ENCODE peak calls at places on chromosomes 12 and 14, in four cellular contexts. X, F, W and R are unnamed samples.

GRCh38 chr12:96774501-96775256 is 132.4 kb upstream of the NEDD1 start:
- DNase-seq in X (no peak), F (no peak), W (peak; percentile 75), R (no peak)

GRCh38 chr12:105978276-105978675 is 160.5 kb downstream of the NUAK1 start:
- DNase-seq in X (no peak), F (no peak), W (no peak), R (no peak)

GRCh38 chr14:46920542-46920941 is 269.0 kb upstream of the RPL10L start:
- DNase-seq in W (no peak), F (no peak), X (no peak), R (no peak)

GRCh38 chr14:59582161-59582560 is 5.5 kb upstream of the CCDC175 start:
- DNase-seq in W (no peak), X (no peak), F (no peak), R (no peak)

GRCh38 chr12:77615331-77615730 is 215.4 kb upstream of the NAV3 start:
- DNase-seq in F (no peak), X (no peak), W (peak; percentile 3), R (no peak)

GRCh38 chr14:22976620-22977433 is 5.5 kb downstream of the AJUBA start:
- DNase-seq in X (peak; percentile 48), F (peak; percentile 31), W (peak; percentile 83), R (no peak)

GRCh38 chr12:107131832-107132616 is 38.7 kb upstream of the CRY1 start:
- DNase-seq in X (no peak), F (no peak), W (peak; percentile 72), R (no peak)

GRCh38 chr12:24850486-24850885 is 98.4 kb downstream of the BCAT1 start:
- DNase-seq in F (no peak), W (no peak), X (no peak), R (no peak)

GRCh38 chr12:131452444-131452860 is 258.4 kb upstream of the SFSWAP start:
- DNase-seq in X (peak; percentile 18), W (peak; percentile 59), F (no peak), R (no peak)

GRCh38 chr12:78888583-78888982 is 24.0 kb downstream of the SYT1 start:
- DNase-seq in X (no peak), F (no peak), W (peak; percentile 59), R (no peak)

GRCh38 chr14:91453744-91454143 is 36.1 kb upstream of the CCDC88C start:
- DNase-seq in W (no peak), X (peak; percentile 32), F (peak; percentile 17), R (no peak)

GRCh38 chr12:95385646-95386045 is 88.3 kb upstream of the METAP2 start:
- DNase-seq in F (no peak), W (no peak), X (no peak), R (no peak)

GRCh38 chr14:101082036-101082435 is 178.5 kb upstream of the RTL1 start:
- DNase-seq in F (no peak), W (no peak), X (peak; percentile 19), R (no peak)

GRCh38 chr12:49883065-49883464 is 20.6 kb downstream of the FAIM2 start:
- DNase-seq in F (no peak), W (no peak), X (no peak), R (no peak)

GRCh38 chr12:16344269-16344668 is 3.2 kb upstream of the MGST1 start:
- DNase-seq in W (no peak), X (no peak), F (no peak), R (no peak)

GRCh38 chr12:109102491-109102890 is 5.1 kb downstream of the UNG start:
- DNase-seq in X (no peak), W (no peak), F (no peak), R (no peak)

GRCh38 chr12:50088577-50089335 is 3.6 kb downstream of the SMARCD1 start:
- DNase-seq in X (peak; percentile 68), F (peak; percentile 70), W (peak; percentile 80), R (no peak)

GRCh38 chr14:34051966-34052657 is 101.2 kb upstream of the EGLN3 start:
- DNase-seq in W (peak; percentile 89), F (peak; percentile 59), X (no peak), R (no peak)

GRCh38 chr12:19435831-19436497 is 3.3 kb upstream of the AEBP2 start:
- DNase-seq in X (no peak), W (no peak), F (no peak), R (no peak)

GRCh38 chr12:25249951-25250738 is 584 bp downstream of the KRAS start:
- DNase-seq in W (peak; percentile 32), F (peak; percentile 69), X (peak; percentile 62), R (peak; percentile 46)

GRCh38 chr14:101458536-101459391 is 102.5 kb upstream of the DIO3 start:
- DNase-seq in F (no peak), X (peak; percentile 17), W (no peak), R (no peak)

GRCh38 chr12:77535734-77536133 is 295.0 kb upstream of the NAV3 start:
- DNase-seq in W (no peak), F (no peak), X (no peak), R (no peak)

GRCh38 chr14:101884537-101885253 is 79.7 kb upstream of the DYNC1H1 start:
- DNase-seq in X (no peak), F (no peak), W (no peak), R (no peak)

GRCh38 chr14:55579724-55580400 is at the start of gene KTN1:
- DNase-seq in X (peak; percentile 86), F (peak; percentile 89), W (peak; percentile 84), R (peak; percentile 76)

GRCh38 chr14:104597576-104597975 is 7.0 kb downstream of the TMEM179 start:
- DNase-seq in X (no peak), F (no peak), W (no peak), R (peak; percentile 22)

GRCh38 chr12:6533653-6534157 is 612 bp upstream of the GAPDH start:
- DNase-seq in X (peak; percentile 54), F (peak; percentile 68), W (peak; percentile 95), R (peak; percentile 71)

GRCh38 chr14:55053500-55053899 is 2.1 kb downstream of the MAPK1IP1L start:
- DNase-seq in X (no peak), W (no peak), F (no peak), R (no peak)

GRCh38 chr12:65121049-65121955 is at the start of gene WIF1:
- DNase-seq in X (peak; percentile 45), F (peak; percentile 19), W (peak; percentile 29), R (peak; percentile 10)

GRCh38 chr14:95953111-95953724 is 76.6 kb downstream of the TUNAR start:
- DNase-seq in W (no peak), F (no peak), X (no peak), R (no peak)

GRCh38 chr12:13250416-13250815 is 53.9 kb downstream of the EMP1 start:
- DNase-seq in W (peak; percentile 33), F (no peak), X (no peak), R (no peak)

GRCh38 chr12:58602179-58602578 is 318.1 kb downstream of the LRIG3 start:
- DNase-seq in W (no peak), F (no peak), X (no peak), R (no peak)

DNA sequence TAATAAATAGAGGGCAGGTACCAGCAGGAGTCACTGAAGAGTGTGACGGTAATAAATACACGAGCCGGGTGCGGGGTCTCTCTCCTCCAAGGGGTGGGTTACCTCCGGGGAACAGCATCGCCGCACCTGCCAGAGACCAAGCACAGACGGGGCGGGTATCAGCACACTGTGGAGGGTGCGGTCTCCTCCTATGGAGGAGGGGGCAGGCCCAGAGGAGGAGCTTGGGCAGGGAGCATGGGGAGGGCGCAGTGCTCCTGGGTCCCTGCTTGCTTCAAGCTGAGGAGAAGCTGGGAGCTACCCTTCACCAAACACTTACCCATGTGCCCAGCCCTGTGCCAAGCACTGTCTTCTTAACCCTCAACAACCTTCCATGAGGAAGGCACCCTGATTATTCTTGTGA is 12.8 kb downstream of the PGF start:
- DNase-seq in F (no peak), X (no peak), W (no peak), R (no peak)
- TF ChIP-seq POLR2A in F (no peak), X (no peak), W (no peak), R (peak; percentile 19)

DNA sequence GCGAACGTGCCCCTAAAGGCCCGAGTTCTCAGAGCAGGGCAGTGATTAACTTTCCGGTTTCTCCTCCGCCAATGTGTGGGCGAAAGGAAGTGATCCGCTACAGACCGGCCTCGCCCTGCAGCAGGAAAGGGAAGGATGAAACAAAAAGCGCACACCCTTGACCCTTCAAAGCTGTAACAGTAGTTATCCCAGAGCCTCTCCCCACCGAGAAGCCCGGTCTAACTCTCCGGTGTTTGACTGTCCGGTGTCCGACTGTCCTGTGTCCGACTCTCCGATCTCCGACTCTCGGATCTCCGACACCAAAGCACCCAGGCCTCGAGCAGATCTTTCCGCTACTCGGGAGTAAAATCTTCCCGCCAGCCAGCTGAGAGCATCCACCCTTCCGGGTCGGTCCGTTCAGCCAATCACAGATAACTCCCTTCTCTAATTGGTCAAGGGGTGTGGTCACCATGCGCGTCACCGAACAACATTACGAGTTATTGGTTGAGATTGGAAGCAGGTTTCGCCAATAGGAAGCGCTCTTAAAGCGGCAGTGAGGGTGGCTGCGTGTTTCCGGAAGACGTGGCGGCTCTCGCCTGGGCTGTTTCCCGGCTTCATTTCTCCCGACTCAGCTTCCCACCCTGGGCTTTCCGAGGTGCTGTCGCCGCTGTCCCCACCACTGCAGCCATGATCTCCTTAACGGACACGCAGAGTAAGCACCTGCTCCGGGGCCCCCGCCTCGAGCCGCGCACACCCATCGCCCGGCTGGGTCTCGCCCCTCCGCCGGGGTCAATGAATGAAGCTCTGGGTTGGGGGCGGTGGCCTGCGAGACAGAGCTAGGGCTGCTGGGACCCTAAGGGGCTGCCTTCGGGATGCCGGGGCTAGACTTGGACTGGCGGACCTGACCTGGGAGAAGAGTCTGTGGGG is at the start of the genes GOLT1B and RECQL:
- DNase-seq in F (peak; percentile 95), W (peak; percentile 99), X (peak; percentile 93), R (peak; percentile 58)
- TF ChIP-seq POLR2A in F (peak; percentile 67), W (peak; percentile 46), X (peak; percentile 9), R (peak; percentile 90)

GRCh38 chr12:132955933-132956725 is at the start of gene ZNF605:
- DNase-seq in W (peak; percentile 92), X (peak; percentile 87), F (peak; percentile 87), R (peak; percentile 93)
- TF ChIP-seq POLR2A in W (peak; percentile 50), X (no peak), F (no peak), R (peak; percentile 31)

GRCh38 chr12:128796439-128797118 is 27.2 kb downstream of the SLC15A4 start:
- DNase-seq in X (no peak), F (no peak), W (no peak), R (no peak)
- TF ChIP-seq POLR2A in X (no peak), F (no peak), W (no peak), R (no peak)

DNA sequence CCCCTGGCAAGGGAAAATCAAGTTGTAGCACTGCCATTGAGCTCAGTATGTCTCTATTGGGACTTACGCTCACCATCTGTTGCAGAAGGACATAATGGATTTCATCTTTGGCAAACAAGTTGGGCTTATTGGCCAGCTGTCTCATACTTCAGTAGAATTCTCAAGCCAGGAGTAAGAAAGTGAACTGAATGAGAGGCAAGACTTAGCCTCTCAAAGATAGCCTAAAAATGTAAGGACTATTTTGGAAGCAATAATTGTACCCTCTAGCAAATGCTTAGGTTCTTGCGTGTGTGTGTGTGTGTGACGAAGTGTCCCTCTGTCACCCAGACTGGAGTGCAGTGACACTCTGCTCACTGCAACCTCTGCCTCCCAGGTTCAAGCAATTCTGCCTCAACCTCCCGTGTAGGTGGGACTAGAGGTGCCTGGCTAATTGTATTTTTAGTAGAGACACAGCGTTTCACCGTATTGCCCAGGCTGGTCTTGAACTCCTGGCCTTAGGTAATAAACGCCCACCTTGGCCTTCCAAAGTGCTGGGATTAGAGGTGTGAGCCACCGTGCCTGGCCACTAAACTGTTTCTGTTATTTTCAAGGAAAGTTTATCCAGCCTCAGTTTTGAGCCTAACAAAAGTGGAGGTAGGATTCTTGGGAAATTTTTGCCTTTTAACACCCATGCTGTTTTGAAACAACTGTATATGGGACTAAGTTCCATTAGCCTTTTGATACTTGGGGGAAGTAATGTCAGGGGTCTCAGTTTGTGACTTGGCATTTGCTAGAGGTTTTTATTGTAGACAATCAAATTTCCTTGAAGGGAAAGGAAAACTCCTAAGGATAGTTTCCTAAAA is 7.0 kb downstream of the HNRNPA1 start:
- DNase-seq in F (no peak), W (no peak), X (no peak), R (no peak)
- TF ChIP-seq POLR2A in F (no peak), W (no peak), X (no peak), R (peak; percentile 97)

GRCh38 chr12:52488736-52489135 is 4.3 kb downstream of the KRT6A start:
- DNase-seq in W (no peak), X (no peak), F (no peak), R (no peak)
- TF ChIP-seq POLR2A in W (no peak), X (no peak), F (no peak), R (no peak)